ENCODE peak calls at places on chromosomes 4 and X, in nine cellular contexts. One of them, this sample, is unnamed.

GRCh38 chr4:40292313-40292759 is 42.8 kb upstream of the CHRNA9 start:
- DNase-seq in HS-5: no peak
- DNase-seq in anterior cingulate cortex: no peak
- DNase-seq in T-helper 9 cell: no peak
- DNase-seq in T-helper 1 cell: no peak
- DNase-seq in activated gamma-delta T cell: no peak
- DNase-seq in T-cell: no peak
- DNase-seq in M059J: peak
- DNase-seq in EH: peak
- DNase-seq in this sample: no peak

GRCh38 chr4:152983221-152983620 is 47.1 kb downstream of the FHDC1 start:
- DNase-seq in HS-5: no peak
- DNase-seq in anterior cingulate cortex: no peak
- DNase-seq in T-helper 9 cell: no peak
- DNase-seq in T-helper 1 cell: no peak
- DNase-seq in activated gamma-delta T cell: no peak
- DNase-seq in T-cell: no peak
- DNase-seq in M059J: peak
- DNase-seq in EH: peak
- DNase-seq in this sample: no peak

GRCh38 chrX:9135901-9136510 is 102.1 kb upstream of the FAM9B start:
- DNase-seq in HS-5: no peak
- DNase-seq in anterior cingulate cortex: no peak
- DNase-seq in T-helper 9 cell: no peak
- DNase-seq in T-helper 1 cell: no peak
- DNase-seq in activated gamma-delta T cell: no peak
- DNase-seq in T-cell: no peak
- DNase-seq in M059J: no peak
- DNase-seq in EH: peak
- DNase-seq in this sample: no peak

GRCh38 chr4:5976431-5976830 is 41.8 kb downstream of the C4orf50 start:
- DNase-seq in HS-5: no peak
- DNase-seq in anterior cingulate cortex: no peak
- DNase-seq in T-helper 9 cell: no peak
- DNase-seq in T-helper 1 cell: no peak
- DNase-seq in activated gamma-delta T cell: no peak
- DNase-seq in T-cell: no peak
- DNase-seq in M059J: no peak
- DNase-seq in EH: no peak
- DNase-seq in this sample: no peak

GRCh38 chrX:253451-254297 is 27.5 kb upstream of the PLCXD1 start:
- DNase-seq in HS-5: no peak
- DNase-seq in anterior cingulate cortex: no peak
- DNase-seq in T-helper 9 cell: no peak
- DNase-seq in T-helper 1 cell: no peak
- DNase-seq in activated gamma-delta T cell: no peak
- DNase-seq in T-cell: no peak
- DNase-seq in M059J: no peak
- DNase-seq in EH: no peak
- DNase-seq in this sample: no peak

GRCh38 chr4:26204911-26205368 is 115.9 kb upstream of the RBPJ start:
- DNase-seq in HS-5: no peak
- DNase-seq in anterior cingulate cortex: peak
- DNase-seq in T-helper 9 cell: no peak
- DNase-seq in T-helper 1 cell: no peak
- DNase-seq in activated gamma-delta T cell: no peak
- DNase-seq in T-cell: no peak
- DNase-seq in M059J: no peak
- DNase-seq in EH: no peak
- DNase-seq in this sample: no peak

GRCh38 chr4:37160653-37161052 is 83.9 kb upstream of the NWD2 start:
- DNase-seq in HS-5: no peak
- DNase-seq in anterior cingulate cortex: no peak
- DNase-seq in T-helper 9 cell: no peak
- DNase-seq in T-helper 1 cell: no peak
- DNase-seq in activated gamma-delta T cell: no peak
- DNase-seq in T-cell: no peak
- DNase-seq in M059J: no peak
- DNase-seq in EH: no peak
- DNase-seq in this sample: no peak

GRCh38 chr4:86718152-86718551 is 124.0 kb downstream of the PTPN13 start:
- DNase-seq in HS-5: no peak
- DNase-seq in anterior cingulate cortex: no peak
- DNase-seq in T-helper 9 cell: no peak
- DNase-seq in T-helper 1 cell: no peak
- DNase-seq in activated gamma-delta T cell: no peak
- DNase-seq in T-cell: no peak
- DNase-seq in M059J: no peak
- DNase-seq in EH: no peak
- DNase-seq in this sample: no peak

GRCh38 chr4:85669204-85669603 is 194.3 kb downstream of the ARHGAP24 start:
- DNase-seq in HS-5: no peak
- DNase-seq in anterior cingulate cortex: no peak
- DNase-seq in T-helper 9 cell: no peak
- DNase-seq in T-helper 1 cell: no peak
- DNase-seq in activated gamma-delta T cell: no peak
- DNase-seq in T-cell: no peak
- DNase-seq in M059J: no peak
- DNase-seq in EH: no peak
- DNase-seq in this sample: no peak

GRCh38 chr4:73620115-73620792 is at the start of gene RASSF6:
- DNase-seq in HS-5: no peak
- DNase-seq in anterior cingulate cortex: no peak
- DNase-seq in T-helper 9 cell: no peak
- DNase-seq in T-helper 1 cell: no peak
- DNase-seq in activated gamma-delta T cell: no peak
- DNase-seq in T-cell: no peak
- DNase-seq in M059J: no peak
- DNase-seq in EH: no peak
- DNase-seq in this sample: no peak

GRCh38 chr4:134905061-134905460 is 703.5 kb upstream of the PABPC4L start:
- DNase-seq in HS-5: no peak
- DNase-seq in anterior cingulate cortex: no peak
- DNase-seq in T-helper 9 cell: no peak
- DNase-seq in T-helper 1 cell: no peak
- DNase-seq in activated gamma-delta T cell: no peak
- DNase-seq in T-cell: no peak
- DNase-seq in M059J: no peak
- DNase-seq in EH: no peak
- DNase-seq in this sample: no peak

GRCh38 chrX:22202251-22202650 is 70.5 kb upstream of the CBLL2 start:
- DNase-seq in HS-5: no peak
- DNase-seq in anterior cingulate cortex: no peak
- DNase-seq in T-helper 9 cell: no peak
- DNase-seq in T-helper 1 cell: no peak
- DNase-seq in activated gamma-delta T cell: no peak
- DNase-seq in T-cell: no peak
- DNase-seq in M059J: no peak
- DNase-seq in EH: no peak
- DNase-seq in this sample: no peak

GRCh38 chr4:88356771-88357170 is 21.9 kb upstream of the HERC6 start:
- DNase-seq in HS-5: no peak
- DNase-seq in anterior cingulate cortex: no peak
- DNase-seq in T-helper 9 cell: no peak
- DNase-seq in T-helper 1 cell: no peak
- DNase-seq in activated gamma-delta T cell: no peak
- DNase-seq in T-cell: no peak
- DNase-seq in M059J: no peak
- DNase-seq in EH: peak
- DNase-seq in this sample: no peak

GRCh38 chrX:6574762-6575161 is 39.8 kb upstream of the VCX3A start:
- DNase-seq in HS-5: no peak
- DNase-seq in anterior cingulate cortex: no peak
- DNase-seq in T-helper 9 cell: no peak
- DNase-seq in T-helper 1 cell: no peak
- DNase-seq in activated gamma-delta T cell: no peak
- DNase-seq in T-cell: no peak
- DNase-seq in M059J: no peak
- DNase-seq in EH: no peak
- DNase-seq in this sample: no peak

GRCh38 chrX:144732588-144732987 is 514.7 kb upstream of the SPANXN1 start:
- DNase-seq in HS-5: peak
- DNase-seq in anterior cingulate cortex: no peak
- DNase-seq in T-helper 9 cell: no peak
- DNase-seq in T-helper 1 cell: no peak
- DNase-seq in activated gamma-delta T cell: no peak
- DNase-seq in T-cell: no peak
- DNase-seq in M059J: peak
- DNase-seq in EH: no peak
- DNase-seq in this sample: no peak

GRCh38 chr4:39565925-39566630 is 38.8 kb upstream of the UGDH start:
- DNase-seq in HS-5: peak
- DNase-seq in anterior cingulate cortex: no peak
- DNase-seq in T-helper 9 cell: no peak
- DNase-seq in T-helper 1 cell: no peak
- DNase-seq in activated gamma-delta T cell: no peak
- DNase-seq in T-cell: no peak
- DNase-seq in M059J: peak
- DNase-seq in EH: peak
- DNase-seq in this sample: no peak

GRCh38 chr4:24846716-24847115 is 51.3 kb downstream of the SOD3 start:
- DNase-seq in HS-5: no peak
- DNase-seq in anterior cingulate cortex: no peak
- DNase-seq in T-helper 9 cell: no peak
- DNase-seq in T-helper 1 cell: no peak
- DNase-seq in activated gamma-delta T cell: no peak
- DNase-seq in T-cell: no peak
- DNase-seq in M059J: no peak
- DNase-seq in EH: no peak
- DNase-seq in this sample: no peak

GRCh38 chr4:9816285-9816684 is 34.9 kb downstream of the DRD5 start:
- DNase-seq in HS-5: no peak
- DNase-seq in anterior cingulate cortex: no peak
- DNase-seq in T-helper 9 cell: no peak
- DNase-seq in T-helper 1 cell: no peak
- DNase-seq in activated gamma-delta T cell: no peak
- DNase-seq in T-cell: no peak
- DNase-seq in M059J: no peak
- DNase-seq in EH: no peak
- DNase-seq in this sample: no peak

GRCh38 chr4:127685292-127685691 is 44.9 kb upstream of the SLC25A31 start:
- DNase-seq in HS-5: no peak
- DNase-seq in anterior cingulate cortex: no peak
- DNase-seq in T-helper 9 cell: no peak
- DNase-seq in T-helper 1 cell: no peak
- DNase-seq in activated gamma-delta T cell: no peak
- DNase-seq in T-cell: no peak
- DNase-seq in M059J: peak
- DNase-seq in EH: peak
- DNase-seq in this sample: no peak

GRCh38 chrX:77446029-77446585 is 1.1 kb upstream of the FGF16 start:
- DNase-seq in HS-5: no peak
- DNase-seq in anterior cingulate cortex: no peak
- DNase-seq in T-helper 9 cell: no peak
- DNase-seq in T-helper 1 cell: no peak
- DNase-seq in activated gamma-delta T cell: no peak
- DNase-seq in T-cell: no peak
- DNase-seq in M059J: no peak
- DNase-seq in EH: no peak
- DNase-seq in this sample: no peak

GRCh38 chrX:153778151-153778551 is 2.7 kb upstream of the SRPK3 start:
- DNase-seq in HS-5: no peak
- DNase-seq in anterior cingulate cortex: no peak
- DNase-seq in T-helper 9 cell: no peak
- DNase-seq in T-helper 1 cell: no peak
- DNase-seq in activated gamma-delta T cell: no peak
- DNase-seq in T-cell: no peak
- DNase-seq in M059J: no peak
- DNase-seq in EH: no peak
- DNase-seq in this sample: no peak

GRCh38 chr4:8165374-8165896 is 6.8 kb upstream of the ABLIM2 start:
- DNase-seq in HS-5: no peak
- DNase-seq in anterior cingulate cortex: no peak
- DNase-seq in T-helper 9 cell: no peak
- DNase-seq in T-helper 1 cell: no peak
- DNase-seq in activated gamma-delta T cell: no peak
- DNase-seq in T-cell: no peak
- DNase-seq in M059J: no peak
- DNase-seq in EH: no peak
- DNase-seq in this sample: no peak

GRCh38 chr4:181289203-181289602 is 954.0 kb upstream of the TENM3 start:
- DNase-seq in HS-5: no peak
- DNase-seq in anterior cingulate cortex: no peak
- DNase-seq in T-helper 9 cell: no peak
- DNase-seq in T-helper 1 cell: no peak
- DNase-seq in activated gamma-delta T cell: no peak
- DNase-seq in T-cell: no peak
- DNase-seq in M059J: no peak
- DNase-seq in EH: no peak
- DNase-seq in this sample: no peak

GRCh38 chr4:121674696-121675095 is 22.1 kb downstream of the ANXA5 start:
- DNase-seq in HS-5: no peak
- DNase-seq in anterior cingulate cortex: no peak
- DNase-seq in T-helper 9 cell: no peak
- DNase-seq in T-helper 1 cell: no peak
- DNase-seq in activated gamma-delta T cell: no peak
- DNase-seq in T-cell: no peak
- DNase-seq in M059J: no peak
- DNase-seq in EH: no peak
- DNase-seq in this sample: no peak

GRCh38 chrX:118179161-118179560 is 62.6 kb upstream of the KLHL13 start:
- DNase-seq in HS-5: no peak
- DNase-seq in anterior cingulate cortex: no peak
- DNase-seq in T-helper 9 cell: no peak
- DNase-seq in T-helper 1 cell: no peak
- DNase-seq in activated gamma-delta T cell: no peak
- DNase-seq in T-cell: no peak
- DNase-seq in M059J: no peak
- DNase-seq in EH: no peak
- DNase-seq in this sample: no peak

GRCh38 chr4:92994727-92995126 is 691.0 kb downstream of the GRID2 start:
- DNase-seq in HS-5: no peak
- DNase-seq in anterior cingulate cortex: no peak
- DNase-seq in T-helper 9 cell: no peak
- DNase-seq in T-helper 1 cell: no peak
- DNase-seq in activated gamma-delta T cell: no peak
- DNase-seq in T-cell: no peak
- DNase-seq in M059J: no peak
- DNase-seq in EH: no peak
- DNase-seq in this sample: no peak

GRCh38 chr4:124288706-124289486 is 423.6 kb downstream of the ANKRD50 start:
- DNase-seq in HS-5: no peak
- DNase-seq in anterior cingulate cortex: no peak
- DNase-seq in T-helper 9 cell: no peak
- DNase-seq in T-helper 1 cell: no peak
- DNase-seq in activated gamma-delta T cell: no peak
- DNase-seq in T-cell: no peak
- DNase-seq in M059J: no peak
- DNase-seq in EH: no peak
- DNase-seq in this sample: no peak

GRCh38 chr4:182799515-182800215 is 117.5 kb downstream of the DCTD start:
- DNase-seq in HS-5: no peak
- DNase-seq in anterior cingulate cortex: no peak
- DNase-seq in T-helper 9 cell: no peak
- DNase-seq in T-helper 1 cell: no peak
- DNase-seq in activated gamma-delta T cell: no peak
- DNase-seq in T-cell: no peak
- DNase-seq in M059J: no peak
- DNase-seq in EH: no peak
- DNase-seq in this sample: no peak

GRCh38 chr4:61662362-61662761 is 462.2 kb downstream of the ADGRL3 start:
- DNase-seq in HS-5: no peak
- DNase-seq in anterior cingulate cortex: no peak
- DNase-seq in T-helper 9 cell: no peak
- DNase-seq in T-helper 1 cell: no peak
- DNase-seq in activated gamma-delta T cell: no peak
- DNase-seq in T-cell: no peak
- DNase-seq in M059J: no peak
- DNase-seq in EH: no peak
- DNase-seq in this sample: no peak

GRCh38 chr4:55851885-55852284 is 1.6 kb upstream of the EXOC1 start:
- DNase-seq in HS-5: no peak
- DNase-seq in anterior cingulate cortex: no peak
- DNase-seq in T-helper 9 cell: no peak
- DNase-seq in T-helper 1 cell: no peak
- DNase-seq in activated gamma-delta T cell: no peak
- DNase-seq in T-cell: no peak
- DNase-seq in M059J: no peak
- DNase-seq in EH: no peak
- DNase-seq in this sample: no peak

GRCh38 chr4:18479825-18480224 is 458.3 kb upstream of the LCORL start:
- DNase-seq in HS-5: no peak
- DNase-seq in anterior cingulate cortex: no peak
- DNase-seq in T-helper 9 cell: no peak
- DNase-seq in T-helper 1 cell: no peak
- DNase-seq in activated gamma-delta T cell: no peak
- DNase-seq in T-cell: no peak
- DNase-seq in M059J: no peak
- DNase-seq in EH: no peak
- DNase-seq in this sample: no peak

This sample was measured in adrenal gland.